ENCODE peak calls at places on chromosomes 7 and 10, in ten cellular contexts. K is CD4-positive, alpha-beta T cell; B is psoas muscle; L is upper lobe of right lung; D is heart right ventricle; N is heart left ventricle; Y is lung; P is dorsolateral prefrontal cortex; F is IMR-90; Q is GM23338. V is an unnamed sample.

GRCh38 chr7:155646669-155647068 is 2.2 kb downstream of the RBM33 start:
- DNase-seq in K (no peak), B (no peak), L (no peak), D (no peak), N (no peak), Y (no peak), P (no peak), F (no peak), Q (no peak), V (no peak)

GRCh38 chr7:25857376-25858067 is 294.5 kb upstream of the NFE2L3 start:
- DNase-seq in K (no peak), B (peak), L (no peak), D (no peak), N (no peak), Y (no peak), P (no peak), F (peak), Q (peak), V (peak)

GRCh38 chr10:17206210-17206709 is 4.8 kb upstream of the TRDMT1 start:
- DNase-seq in K (peak), B (no peak), L (no peak), D (no peak), N (no peak), Y (no peak), P (no peak), F (peak), Q (no peak), V (peak)

GRCh38 chr7:112421666-112422486 is 28.4 kb upstream of the IFRD1 start:
- DNase-seq in K (no peak), B (no peak), L (no peak), D (no peak), N (no peak), Y (no peak), P (no peak), F (no peak), Q (peak), V (no peak)

GRCh38 chr10:122525788-122526187 is 34.8 kb upstream of the DMBT1 start:
- DNase-seq in K (no peak), B (no peak), L (no peak), D (no peak), N (no peak), Y (peak), P (no peak), F (no peak), Q (peak), V (no peak)

GRCh38 chr7:85479918-85480658 is 293.2 kb upstream of the SEMA3D start:
- DNase-seq in K (no peak), B (no peak), L (no peak), D (no peak), N (no peak), Y (no peak), P (no peak), F (peak), Q (no peak), V (no peak)

GRCh38 chr7:45124351-45124750 is 12.9 kb upstream of the TBRG4 start:
- DNase-seq in K (no peak), B (no peak), L (no peak), D (no peak), N (no peak), Y (no peak), P (no peak), F (no peak), Q (no peak), V (no peak)

GRCh38 chr10:70613941-70614340 is 11.4 kb upstream of the PRF1 start:
- DNase-seq in K (no peak), B (no peak), L (no peak), D (no peak), N (no peak), Y (no peak), P (no peak), F (no peak), Q (no peak), V (no peak)

GRCh38 chr7:1571261-1571650 is 1.4 kb upstream of the PSMG3 start:
- DNase-seq in K (no peak), B (no peak), L (no peak), D (no peak), N (no peak), Y (no peak), P (no peak), F (peak), Q (no peak), V (peak)

GRCh38 chr7:45917658-45918057 is 3.4 kb downstream of the IGFBP3 start:
- DNase-seq in K (peak), B (peak), L (peak), D (peak), N (peak), Y (peak), P (peak), F (peak), Q (peak), V (peak)

GRCh38 chr10:42962902-42963231 is 114.0 kb upstream of the RET start:
- DNase-seq in K (no peak), B (no peak), L (peak), D (no peak), N (peak), Y (no peak), P (peak), F (no peak), Q (no peak), V (no peak)

GRCh38 chr7:4648111-4648510 is 34.0 kb upstream of the FOXK1 start:
- DNase-seq in K (no peak), B (no peak), L (no peak), D (no peak), N (no peak), Y (no peak), P (no peak), F (no peak), Q (no peak), V (no peak)

GRCh38 chr7:37346761-37347160 is 101.9 kb downstream of the ELMO1 start:
- DNase-seq in K (no peak), B (no peak), L (no peak), D (no peak), N (no peak), Y (no peak), P (no peak), F (no peak), Q (no peak), V (no peak)

GRCh38 chr7:127844707-127845331 is 186.4 kb downstream of the LRRC4 start:
- DNase-seq in K (no peak), B (peak), L (no peak), D (peak), N (peak), Y (peak), P (no peak), F (peak), Q (no peak), V (no peak)
- H3K27ac ChIP-seq in K (no peak), B (peak), L (no peak), D (peak), N (no peak), Y (no peak), P (peak), F (no peak), Q (no peak), V (no peak)

DNA sequence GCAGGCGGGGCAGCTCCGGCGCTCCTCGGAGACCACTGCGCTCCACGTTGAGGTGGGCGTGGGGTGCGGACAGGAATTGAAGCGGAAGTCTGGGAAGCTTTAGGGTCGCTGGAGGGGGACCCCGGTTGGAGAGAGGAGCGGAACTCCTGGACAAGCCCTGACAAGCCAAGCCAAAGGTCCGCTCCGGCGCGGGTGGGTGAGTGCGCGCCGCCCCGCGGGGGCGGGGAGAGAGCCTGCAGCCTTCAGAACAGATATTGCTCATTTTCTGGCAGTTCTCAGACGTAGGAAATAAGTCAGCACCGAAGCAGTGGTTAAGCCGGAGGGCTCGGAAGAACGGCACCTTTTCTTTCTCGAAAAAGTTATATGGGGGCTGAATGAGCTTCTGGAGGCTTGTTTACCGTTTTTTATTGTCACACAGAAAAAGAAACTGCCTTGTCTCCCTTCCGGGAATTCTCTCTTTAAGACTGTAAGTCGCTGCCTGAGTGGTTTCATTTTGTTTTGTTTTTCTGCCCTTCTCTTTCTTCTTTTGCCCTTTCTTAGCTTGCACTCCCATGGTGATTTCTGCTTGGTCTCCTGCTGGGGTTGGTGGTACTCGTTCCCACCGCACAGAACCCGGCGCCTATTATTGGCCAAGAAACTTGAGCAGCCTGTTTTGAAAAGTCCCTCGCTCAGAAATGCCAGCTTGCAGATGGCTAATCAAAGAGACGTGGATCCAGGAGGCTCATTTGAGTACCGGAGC is 732 bp downstream of the FAS start:
- DNase-seq in K (peak), B (peak), L (peak), D (peak), N (peak), Y (peak), P (peak), F (peak), Q (peak), V (peak)
- TF ChIP-seq CTCF in K (peak), B (no peak), L (no peak), D (no peak), N (no peak), Y (no peak), P (no peak), F (no peak), Q (no peak), V (no peak)

GRCh38 chr10:48526846-48527505 is 77.9 kb downstream of the ARHGAP22 start:
- DNase-seq in K (no peak), B (no peak), L (no peak), D (no peak), N (no peak), Y (no peak), P (no peak), F (peak), Q (no peak), V (no peak)

GRCh38 chr10:48526371-48526821 is 78.5 kb downstream of the ARHGAP22 start:
- DNase-seq in K (no peak), B (no peak), L (no peak), D (no peak), N (no peak), Y (no peak), P (no peak), F (peak), Q (no peak), V (no peak)

GRCh38 chr10:48525113-48525512 is 79.8 kb downstream of the ARHGAP22 start:
- DNase-seq in K (no peak), B (no peak), L (no peak), D (no peak), N (no peak), Y (no peak), P (no peak), F (no peak), Q (no peak), V (no peak)

GRCh38 chr10:48527691-48528212 is 77.1 kb downstream of the ARHGAP22 start:
- DNase-seq in K (no peak), B (no peak), L (no peak), D (no peak), N (no peak), Y (no peak), P (no peak), F (no peak), Q (no peak), V (no peak)

GRCh38 chr10:48525956-48526355 is 78.9 kb downstream of the ARHGAP22 start:
- DNase-seq in K (no peak), B (no peak), L (no peak), D (no peak), N (no peak), Y (no peak), P (no peak), F (no peak), Q (no peak), V (no peak)
- H3K27ac ChIP-seq in K (no peak), B (no peak), L (no peak), D (peak), N (no peak), Y (no peak), P (no peak), F (peak), Q (no peak), V (no peak)

GRCh38 chr10:84715911-84716310 is 387.5 kb downstream of the CCSER2 start:
- DNase-seq in K (no peak), B (no peak), L (no peak), D (no peak), N (no peak), Y (no peak), P (no peak), F (peak), Q (peak), V (peak)
- TF ChIP-seq CTCF in K (no peak), B (no peak), L (peak), D (no peak), N (no peak), Y (no peak), P (peak), F (peak), Q (peak), V (no peak)

GRCh38 chr10:121169406-121169805 is 318.2 kb downstream of the WDR11 start:
- DNase-seq in K (no peak), B (no peak), L (no peak), D (no peak), N (no peak), Y (no peak), P (no peak), F (no peak), Q (no peak), V (no peak)
- H3K27ac ChIP-seq in K (no peak), B (no peak), L (no peak), D (no peak), N (no peak), Y (no peak), P (no peak), F (no peak), Q (no peak), V (no peak)

GRCh38 chr10:106863549-106863948 is 301.0 kb downstream of the SORCS1 start:
- DNase-seq in K (no peak), B (no peak), L (no peak), D (no peak), N (no peak), Y (no peak), P (no peak), F (no peak), Q (peak), V (no peak)
- TF ChIP-seq CTCF in K (no peak), B (no peak), L (no peak), D (no peak), N (no peak), Y (no peak), P (no peak), F (no peak), Q (peak), V (no peak)

DNA sequence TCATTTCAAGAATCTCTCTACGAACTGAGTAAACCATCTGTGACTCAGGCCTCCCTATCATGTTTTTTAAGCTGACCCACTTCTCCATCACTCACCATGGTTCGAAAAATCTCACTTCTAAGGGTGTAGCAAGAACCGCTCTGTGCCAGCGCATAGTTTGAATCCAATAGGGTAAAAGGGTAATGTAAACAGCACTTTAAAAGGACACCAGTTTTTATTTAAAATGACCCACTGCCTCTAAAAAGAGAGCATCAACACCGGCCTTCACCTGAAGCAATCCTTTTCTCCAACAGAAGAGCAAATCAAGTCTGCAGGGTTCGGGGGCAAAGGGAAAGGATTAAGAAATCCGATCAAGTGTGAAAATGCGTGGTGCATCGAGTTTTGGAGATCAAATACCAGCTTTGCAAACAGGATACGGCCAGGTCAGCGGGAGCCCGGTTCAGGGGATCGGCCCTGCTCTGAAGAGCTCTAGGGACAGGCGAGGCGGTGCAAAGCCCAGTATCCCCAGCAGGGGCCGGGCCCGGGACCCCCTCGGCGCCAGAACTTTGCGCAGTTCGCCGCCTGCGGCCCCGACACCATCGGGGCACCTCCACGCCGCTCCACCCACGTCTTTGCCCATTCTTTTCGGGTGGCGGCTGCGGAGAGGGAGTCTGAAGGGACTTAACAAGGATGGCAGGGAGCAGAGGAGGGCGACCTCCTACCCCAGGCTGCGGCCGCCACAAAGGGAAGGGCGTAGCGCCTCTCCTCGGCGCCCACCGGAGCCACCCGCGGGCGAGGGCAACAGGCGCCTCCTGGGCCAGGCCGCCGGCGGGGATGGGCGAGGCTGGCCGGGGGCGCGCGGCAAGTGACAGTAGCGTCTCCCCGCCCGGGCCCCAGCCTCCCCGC is 840 bp downstream of the NMT2 start:
- DNase-seq in K (peak), B (peak), L (peak), D (peak), N (peak), Y (peak), P (peak), F (peak), Q (peak), V (peak)
- H3K27ac ChIP-seq in K (no peak), B (peak), L (peak), D (peak), N (peak), Y (peak), P (peak), F (peak), Q (no peak), V (peak)

GRCh38 chr7:121398246-121398645 is 2.1 kb upstream of the FAM3C start:
- DNase-seq in K (no peak), B (no peak), L (no peak), D (no peak), N (no peak), Y (no peak), P (no peak), F (no peak), Q (peak), V (no peak)
- TF ChIP-seq CTCF in K (no peak), B (no peak), L (no peak), D (peak), N (no peak), Y (no peak), P (no peak), F (peak), Q (peak), V (no peak)

V was measured in RWPE1.